ENCODE peak calls at places on chromosome 18, in eight cellular contexts. J, C, T, X, B, W, Y and M are unnamed samples.

GRCh38 chr18:76208632-76209308 is 286.3 kb downstream of the ZNF516 start:
- DNase-seq in B (no peak), W (no peak), X (no peak), Y (no peak), T (no peak), C (no peak), J (no peak), M (no peak)

GRCh38 chr18:50447952-50448351 is 73.1 kb downstream of the SKA1 start:
- DNase-seq in X (no peak), T (no peak), C (no peak), J (no peak), B (no peak), W (no peak), Y (no peak), M (no peak)

GRCh38 chr18:40473221-40473620 is 1481.8 kb upstream of the PIK3C3 start:
- DNase-seq in W (no peak), C (no peak), Y (no peak), X (no peak), B (no peak), T (no peak), J (peak), M (no peak)

GRCh38 chr18:59656488-59656887 is 40.7 kb downstream of the CCBE1 start:
- DNase-seq in W (no peak), B (no peak), X (no peak), C (no peak), Y (no peak), T (no peak), J (no peak), M (no peak)

GRCh38 chr18:49249523-49249922 is 210.9 kb downstream of the DYM start:
- DNase-seq in B (no peak), T (no peak), J (peak), Y (no peak), C (no peak), W (peak), X (no peak), M (no peak)

GRCh38 chr18:63155910-63156773 is 163.4 kb downstream of the BCL2 start:
- DNase-seq in T (no peak), B (no peak), X (no peak), C (no peak), W (no peak), J (no peak), Y (no peak), M (no peak)

GRCh38 chr18:23135679-23136325 is 517 bp downstream of the CABLES1 start:
- DNase-seq in X (peak), B (no peak), W (peak), J (no peak), C (peak), Y (peak), T (peak), M (no peak)

GRCh38 chr18:44536041-44536440 is 144.6 kb upstream of the SETBP1 start:
- DNase-seq in C (no peak), T (no peak), Y (no peak), W (no peak), B (no peak), J (peak), X (no peak), M (no peak)